ENCODE peak calls at places on chromosomes 16 and 17, in six cellular contexts. G is HCT116, O is breast epithelium, P is transverse colon, H is upper lobe of left lung, S is spleen. T is an unnamed sample. For H3K27me3, the result is how much of the 10 kb centered on the place peaks cover.

GRCh38 chr17:79427621-79428539 is 183.0 kb downstream of the RBFOX3 start:
- DNase-seq in P (no peak), O (no peak), G (no peak), S (no peak), H (peak), T (no peak)

GRCh38 chr17:44324092-44324570 is 492 bp downstream of the SLC25A39 start:
- DNase-seq in H (no peak), S (no peak), O (no peak), P (peak), G (no peak), T (no peak)

GRCh38 chr17:52465407-52465806 is 306.9 kb upstream of the CA10 start:
- DNase-seq in P (no peak), H (peak), O (no peak), G (no peak), S (no peak), T (no peak)

GRCh38 chr17:62670202-62670821 is 42.8 kb downstream of the MRC2 start:
- DNase-seq in H (no peak), O (peak), G (no peak), S (no peak), P (no peak), T (peak)

GRCh38 chr16:20114356-20114755 is 40.7 kb upstream of the GPR139 start:
- DNase-seq in P (peak), S (no peak), O (peak), G (peak), H (no peak), T (peak)

GRCh38 chr17:74133726-74134125 is 69.8 kb upstream of the RPL38 start:
- DNase-seq in P (no peak), S (peak), G (no peak), H (no peak), O (no peak), T (no peak)

GRCh38 chr17:40910441-40910841 is 25.4 kb upstream of the KRT20 start:
- DNase-seq in G (no peak), P (no peak), O (no peak), S (no peak), H (no peak), T (no peak)

GRCh38 chr16:67648764-67649407 is 3.9 kb downstream of the CARMIL2 start:
- DNase-seq in G (no peak), S (no peak), O (no peak), P (no peak), H (peak), T (no peak)

GRCh38 chr17:1474402-1475189 is 17.9 kb downstream of the MYO1C start:
- DNase-seq in G (no peak), S (no peak), P (no peak), O (no peak), H (peak), T (no peak)

GRCh38 chr16:30747331-30747730 is 894 bp upstream of the PHKG2 start:
- DNase-seq in H (no peak), P (no peak), G (no peak), S (no peak), O (no peak), T (no peak)

GRCh38 chr16:75309899-75310430 is 58.5 kb upstream of the BCAR1 start:
- DNase-seq in S (no peak), P (peak), O (no peak), H (no peak), G (no peak), T (no peak)

GRCh38 chr16:81172769-81173658 is 65.5 kb upstream of the BCO1 start:
- DNase-seq in H (peak), O (no peak), P (no peak), G (no peak), S (no peak), T (no peak)

GRCh38 chr17:75087558-75088453 is at the start of gene SLC16A5:
- DNase-seq in P (peak), H (peak), S (peak), O (peak), G (peak), T (peak)

GRCh38 chr16:31064882-31065461 is 9.1 kb downstream of the ZNF668 start:
- DNase-seq in S (no peak), O (no peak), G (no peak), P (no peak), H (no peak), T (peak)

GRCh38 chr17:31739300-31739699 is 119.7 kb downstream of the COPRS start:
- DNase-seq in S (no peak), O (no peak), G (no peak), P (no peak), H (no peak), T (no peak)

GRCh38 chr17:50264263-50265113 is 9.8 kb upstream of the TMEM92 start:
- DNase-seq in G (no peak), S (peak), P (no peak), H (peak), O (no peak), T (peak)

GRCh38 chr16:9859706-9860105 is 322.5 kb downstream of the GRIN2A start:
- DNase-seq in O (no peak), P (no peak), H (no peak), S (no peak), G (no peak), T (no peak)

GRCh38 chr17:75105269-75106080 is 4.3 kb upstream of the ARMC7 start:
- DNase-seq in H (no peak), O (no peak), P (peak), S (no peak), G (no peak), T (no peak)

GRCh38 chr17:40317880-40318834 is 9.2 kb downstream of the RARA start:
- DNase-seq in P (peak), G (peak), S (peak), H (peak), O (peak), T (peak)

GRCh38 chr16:17343729-17344128 is 127.0 kb downstream of the XYLT1 start:
- DNase-seq in S (no peak), G (no peak), O (no peak), H (no peak), P (no peak), T (peak)

GRCh38 chr16:81645303-81645702 is 133.8 kb upstream of the PLCG2 start:
- DNase-seq in P (peak), S (peak), O (peak), H (peak), G (no peak), T (peak)

DNA sequence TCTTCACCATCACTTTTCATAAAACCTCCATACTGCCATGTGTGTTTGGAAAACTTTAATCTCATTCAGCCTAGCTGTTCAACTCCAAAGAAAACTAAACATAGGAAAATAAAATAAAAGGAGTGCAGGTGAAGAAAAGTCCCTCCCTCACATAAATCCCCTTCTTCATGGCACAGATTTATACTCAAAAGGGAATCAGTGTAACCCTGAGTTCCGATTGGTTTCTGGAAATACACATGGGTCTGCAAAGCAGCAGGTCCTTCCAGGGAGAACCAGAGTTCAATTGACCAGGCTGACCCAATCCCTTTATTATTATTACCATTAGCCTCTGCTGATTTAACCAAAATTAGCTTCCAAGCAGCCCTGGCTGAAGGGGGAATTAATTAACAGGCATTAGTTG is 8.9 kb upstream of the HOXB2 start:
- DNase-seq in G (no peak), H (no peak), S (no peak), P (no peak), O (no peak), T (no peak)
- H3K27me3 ChIP-seq in G (under half), H (under half), S (under half), P (under half), O (under half), T (under half)

GRCh38 chr17:47280072-47280811 is 26.6 kb downstream of the ITGB3 start:
- DNase-seq in H (no peak), O (no peak), S (no peak), P (no peak), G (no peak), T (no peak)

GRCh38 chr17:47277921-47278320 is 24.3 kb downstream of the ITGB3 start:
- DNase-seq in S (no peak), H (no peak), G (no peak), O (no peak), P (no peak), T (no peak)

GRCh38 chr17:47278561-47278960 is 24.9 kb downstream of the ITGB3 start:
- DNase-seq in O (no peak), S (no peak), G (no peak), P (no peak), H (no peak), T (no peak)

GRCh38 chr17:47281246-47281645 is 27.6 kb downstream of the ITGB3 start:
- DNase-seq in G (no peak), H (no peak), O (peak), S (no peak), P (no peak), T (no peak)

DNA sequence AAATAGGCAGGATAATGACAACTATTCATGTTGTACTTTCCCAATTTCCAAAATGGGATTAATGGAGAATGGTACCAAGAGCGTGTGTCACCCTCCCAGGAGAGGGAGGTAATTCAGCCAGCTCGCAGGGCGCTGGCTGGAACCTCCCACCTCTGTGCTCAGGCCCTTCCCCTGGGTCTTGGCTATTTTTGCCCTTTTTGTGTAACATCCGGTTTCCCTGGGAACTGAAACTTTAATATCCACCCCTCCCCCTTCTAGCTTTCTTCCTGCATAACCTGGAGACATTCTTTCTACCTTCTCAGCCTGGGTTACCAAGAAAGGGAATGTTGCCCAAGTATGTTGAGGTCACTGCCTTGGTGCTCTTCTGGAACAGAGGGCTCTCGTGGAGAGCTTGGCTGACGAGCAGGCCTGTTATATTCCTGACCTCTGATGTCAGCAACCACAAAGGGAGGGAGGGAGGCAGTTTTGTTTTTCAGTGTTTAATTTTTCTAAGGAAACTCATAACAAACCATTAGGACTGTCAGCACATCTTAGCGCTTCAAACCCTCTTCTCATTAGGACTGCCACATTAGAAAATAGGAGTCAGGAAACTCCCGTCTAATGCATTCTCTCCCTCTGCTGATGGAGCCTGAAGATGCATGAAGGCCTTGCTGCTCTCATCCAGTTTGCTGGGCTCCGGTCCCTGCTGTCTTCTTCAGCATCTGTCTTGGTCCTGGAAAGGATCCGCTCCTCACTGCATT is 25.6 kb downstream of the ITGB3 start:
- DNase-seq in O (peak), P (peak), H (peak), S (peak), G (no peak), T (peak)
- TF ChIP-seq POLR2AphosphoS5 in O (peak), P (peak), H (peak), S (no peak), G (no peak), T (peak)

DNA sequence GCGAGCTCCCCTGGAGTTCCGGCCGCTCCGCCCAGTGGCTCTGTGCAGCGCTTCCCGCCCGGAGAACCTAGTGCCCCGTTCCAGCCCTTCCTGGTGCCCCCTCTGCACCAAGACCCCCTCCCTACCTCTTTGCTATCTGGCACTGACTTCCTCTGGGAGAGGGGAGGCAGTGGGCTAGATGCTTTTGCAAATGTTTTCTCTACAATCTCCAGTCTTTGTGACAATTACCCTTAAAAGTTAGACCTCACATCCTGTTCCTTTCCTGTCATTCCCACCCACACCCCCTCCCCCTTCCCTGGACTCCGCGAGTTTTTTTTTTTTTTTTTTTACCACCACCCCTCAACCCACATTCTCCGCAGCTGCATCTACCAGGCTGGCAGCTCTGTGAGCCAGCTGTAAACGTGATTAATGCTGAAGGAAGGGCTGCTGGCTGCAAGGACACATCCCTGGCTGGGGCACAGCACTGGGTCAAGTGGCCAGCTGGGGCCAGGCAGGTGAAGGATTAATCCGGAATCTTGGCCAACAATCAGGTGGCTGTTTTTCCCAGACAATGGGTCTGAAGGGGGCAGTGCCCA is 101.5 kb downstream of the MGAT5B start:
- DNase-seq in H (no peak), O (no peak), P (no peak), G (no peak), S (peak), T (no peak)
- H3K27ac ChIP-seq in H (no peak), O (no peak), P (no peak), G (no peak), S (peak), T (no peak)

DNA sequence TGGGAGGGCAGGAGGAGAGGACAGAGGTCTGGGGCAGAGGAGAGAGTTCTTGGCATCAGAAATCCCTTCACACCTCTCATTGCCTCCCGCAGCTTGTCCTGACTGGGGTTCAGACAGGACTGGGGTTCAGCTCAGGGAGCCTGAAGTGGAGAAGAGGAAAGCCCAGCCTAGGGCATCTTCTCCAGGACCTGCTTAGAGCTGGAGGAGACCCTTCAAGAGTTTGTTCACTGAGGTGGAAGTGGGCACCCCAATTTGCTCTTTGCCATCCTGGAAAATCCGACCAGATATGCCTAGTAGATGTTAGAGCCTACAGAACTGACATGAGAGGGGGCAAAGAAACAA is 2.0 kb downstream of the HOXB3 start:
- DNase-seq in G (no peak), H (no peak), P (no peak), O (no peak), S (no peak), T (no peak)
- H3K27me3 ChIP-seq in G (under half), H (under half), P (under half), O (half or more), S (half or more), T (under half)

T was measured in sigmoid colon.